ENCODE peak calls at places on chromosome 21, in four cellular contexts. P, O, D and J are unnamed samples.

GRCh38 chr21:44421901-44422840 is 33.1 kb upstream of the LRRC3 start:
- DNase-seq in P (no peak), O (no peak), D (no peak), J (no peak)

GRCh38 chr21:37787456-37787855 is 128.8 kb downstream of the KCNJ6 start:
- DNase-seq in P (peak), O (no peak), D (no peak), J (no peak)

GRCh38 chr21:16589499-16589898 is 859.7 kb downstream of the USP25 start:
- DNase-seq in P (no peak), O (no peak), D (no peak), J (no peak)

GRCh38 chr21:41247976-41248545 is 68.5 kb upstream of the FAM3B start:
- DNase-seq in P (no peak), O (no peak), D (no peak), J (no peak)

GRCh38 chr21:14480601-14481000 is 65.5 kb downstream of the SAMSN1 start:
- DNase-seq in P (no peak), O (no peak), D (no peak), J (no peak)

GRCh38 chr21:29441651-29442050 is 142.9 kb downstream of the BACH1 start:
- DNase-seq in P (no peak), O (no peak), D (no peak), J (no peak)

GRCh38 chr21:15788847-15789548 is 59.2 kb downstream of the USP25 start:
- DNase-seq in P (peak), O (no peak), D (no peak), J (no peak)

GRCh38 chr21:38272215-38272614 is 15.4 kb downstream of the KCNJ15 start:
- DNase-seq in P (no peak), O (no peak), D (no peak), J (peak)

GRCh38 chr21:29080454-29080930 is 7.0 kb upstream of the CCT8 start:
- DNase-seq in P (peak), O (no peak), D (no peak), J (no peak)

GRCh38 chr21:29334717-29335428 is 36.2 kb downstream of the BACH1 start:
- DNase-seq in P (peak), O (no peak), D (no peak), J (no peak)

GRCh38 chr21:21715286-21715969 is 717.2 kb downstream of the NCAM2 start:
- DNase-seq in P (peak), O (no peak), D (no peak), J (no peak)

GRCh38 chr21:39882186-39882882 is 15.1 kb downstream of the PCP4 start:
- DNase-seq in P (no peak), O (no peak), D (no peak), J (no peak)

GRCh38 chr21:39559511-39559910 is 53.2 kb upstream of the B3GALT5 start:
- DNase-seq in P (no peak), O (no peak), D (no peak), J (no peak)

GRCh38 chr21:37233551-37234146 is 33.5 kb downstream of the VPS26C start:
- DNase-seq in P (no peak), O (no peak), D (no peak), J (no peak)

GRCh38 chr21:14773777-14774345 is 227.7 kb upstream of the SAMSN1 start:
- DNase-seq in P (no peak), O (peak), D (peak), J (peak)

GRCh38 chr21:26965567-26966359 is 1.1 kb downstream of the ADAMTS5 start:
- DNase-seq in P (peak), O (peak), D (no peak), J (no peak)

GRCh38 chr21:28229811-28230210 is 762.9 kb downstream of the LTN1 start:
- DNase-seq in P (peak), O (no peak), D (no peak), J (no peak)

GRCh38 chr21:28993293-28993629 is 584 bp upstream of the LTN1 start:
- DNase-seq in P (no peak), O (no peak), D (no peak), J (no peak)

GRCh38 chr21:43598416-43599120 is 60.7 kb downstream of the HSF2BP start:
- DNase-seq in P (peak), O (no peak), D (no peak), J (no peak)

GRCh38 chr21:28714795-28715464 is 277.7 kb downstream of the LTN1 start:
- DNase-seq in P (peak), O (no peak), D (no peak), J (no peak)

DNA sequence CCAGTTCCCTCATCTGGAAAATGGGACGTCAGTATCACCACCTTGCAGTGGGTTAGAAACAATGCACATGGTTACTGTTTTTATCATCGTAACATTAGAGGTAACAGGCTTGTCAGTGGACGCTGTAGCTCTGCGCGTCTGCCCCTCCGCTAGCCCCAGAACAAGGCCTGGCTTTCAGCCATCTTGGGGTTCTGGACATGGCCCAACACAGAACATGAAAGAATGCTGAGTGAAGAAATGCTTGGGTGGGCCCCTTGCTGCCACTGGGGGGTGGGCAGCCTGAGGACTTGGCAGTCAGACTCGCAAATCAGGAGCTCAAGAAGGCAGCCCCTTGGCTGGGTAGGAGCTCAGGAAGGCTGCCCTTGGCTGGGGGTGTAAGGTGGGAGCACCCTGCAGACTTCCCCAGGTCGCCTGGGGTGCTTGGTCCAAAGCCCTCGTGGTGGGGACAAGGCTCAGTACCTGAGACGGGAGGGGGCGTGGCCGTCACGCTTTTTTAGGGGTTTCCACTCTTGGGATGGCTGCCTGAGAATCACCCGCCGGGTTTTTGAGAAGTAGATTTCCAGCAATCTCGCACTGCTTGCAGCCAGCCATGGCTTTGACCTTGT is 51.7 kb downstream of the SLC37A1 start:
- DNase-seq in P (no peak), O (no peak), D (no peak), J (no peak)
- H3K27ac ChIP-seq in P (no peak), O (no peak), D (no peak), J (no peak)

GRCh38 chr21:34004013-34004938 is 69.1 kb upstream of the MRPS6 start:
- DNase-seq in P (peak), O (no peak), D (no peak), J (no peak)
- H3K27ac ChIP-seq in P (peak), O (no peak), D (no peak), J (no peak)

GRCh38 chr21:25750085-25750484 is 15.3 kb downstream of the GABPA start:
- DNase-seq in P (no peak), O (no peak), D (no peak), J (no peak)
- H3K27ac ChIP-seq in P (no peak), O (no peak), D (no peak), J (no peak)

DNA sequence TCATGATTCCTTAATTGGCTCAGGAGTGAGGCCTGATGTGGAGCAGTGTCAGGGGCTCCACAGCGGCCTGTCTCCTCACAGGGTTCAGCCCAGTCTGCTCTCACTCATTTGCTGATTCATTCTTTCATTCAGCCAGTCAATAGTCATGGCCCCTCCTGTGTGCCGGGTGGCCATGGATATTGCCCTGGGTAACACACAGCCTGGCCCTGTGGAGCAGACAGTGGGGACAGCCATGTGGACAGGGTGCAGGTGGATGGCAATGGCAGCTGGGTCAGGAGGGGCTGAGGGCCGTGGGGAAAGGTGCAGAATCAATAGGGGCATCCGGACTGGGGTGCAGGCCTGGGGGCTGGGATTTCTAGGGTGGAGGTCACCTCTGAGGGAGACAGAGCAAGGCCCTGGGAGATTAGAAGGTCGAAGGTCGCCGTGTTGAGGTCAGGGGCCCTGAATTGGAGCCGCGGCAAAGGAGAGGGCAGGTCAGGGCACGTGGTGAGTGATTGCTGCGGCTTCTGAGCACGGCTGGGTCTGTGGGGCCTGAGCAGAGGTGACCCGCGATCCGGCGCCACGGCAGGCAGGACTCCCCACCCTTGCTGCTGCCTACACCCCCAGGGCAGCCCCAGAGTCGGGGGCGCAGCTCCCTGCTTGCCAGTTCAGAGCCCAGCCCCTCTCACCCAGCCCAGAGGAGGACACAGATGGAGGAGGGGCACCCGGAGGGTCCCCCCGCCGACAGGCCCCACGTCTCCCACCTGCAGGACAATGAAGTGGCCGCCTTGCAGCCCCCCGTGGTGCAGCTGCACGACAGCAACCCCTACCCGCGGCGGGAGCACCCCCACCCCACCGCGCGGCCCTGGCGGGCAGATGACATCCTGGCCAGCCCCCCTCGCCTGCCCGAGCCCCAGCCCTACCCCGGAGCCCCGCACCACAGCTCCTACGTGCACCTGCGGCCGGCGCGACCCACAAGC is 33.4 kb downstream of the SLC19A1 start:
- DNase-seq in P (no peak), O (no peak), D (no peak), J (no peak)
- H3K27ac ChIP-seq in P (no peak), O (peak), D (no peak), J (no peak)